ENCODE peak calls at places on chromosomes 12 and 14, in five cellular contexts. R, O, L, P and E are unnamed samples.

GRCh38 chr12:112430929-112431328 is 12.2 kb downstream of the PTPN11 start:
- DNase-seq in R (no peak), P (no peak), O (no peak), L (no peak), E (no peak)

GRCh38 chr12:103373088-103373523 is 122.7 kb downstream of the C12orf42 start:
- DNase-seq in P (no peak), L (no peak), R (no peak), O (no peak), E (no peak)

GRCh38 chr14:50340945-50341344 is 28.8 kb downstream of the DMAC2L start:
- DNase-seq in P (no peak), L (no peak), R (no peak), O (no peak), E (no peak)

GRCh38 chr12:132275110-132275531 is 54.3 kb downstream of the GALNT9 start:
- DNase-seq in O (no peak), P (peak), L (no peak), R (no peak), E (peak)

GRCh38 chr14:57293851-57294837 is 25.4 kb downstream of the AP5M1 start:
- DNase-seq in O (no peak), P (no peak), R (no peak), L (no peak), E (no peak)

GRCh38 chr12:28937196-28937595 is 211.9 kb upstream of the FAR2 start:
- DNase-seq in P (no peak), R (no peak), O (no peak), L (peak), E (peak)

GRCh38 chr14:62269204-62269603 is 507.0 kb downstream of the SNAPC1 start:
- DNase-seq in R (no peak), O (no peak), P (no peak), L (peak), E (peak)

GRCh38 chr14:77105118-77105517 is 7.1 kb downstream of the CIPC start:
- DNase-seq in L (no peak), P (no peak), O (no peak), R (no peak), E (no peak)

GRCh38 chr14:56268039-56268438 is 149.8 kb downstream of the PELI2 start:
- DNase-seq in R (no peak), L (no peak), O (no peak), P (no peak), E (no peak)

GRCh38 chr14:105733081-105734065 is 207.0 kb downstream of the TMEM121 start:
- DNase-seq in L (no peak), R (no peak), P (no peak), O (peak), E (no peak)

GRCh38 chr12:123873795-123874194 is 98.8 kb downstream of the CCDC92 start:
- DNase-seq in P (no peak), O (no peak), L (no peak), R (no peak), E (no peak)

GRCh38 chr14:101948666-101949205 is 15.6 kb upstream of the DYNC1H1 start:
- DNase-seq in P (no peak), R (no peak), O (peak), L (no peak), E (no peak)

GRCh38 chr12:124865728-124866127 is 2.1 kb upstream of the SCARB1 start:
- DNase-seq in P (no peak), L (no peak), R (no peak), O (no peak), E (no peak)

GRCh38 chr14:79661762-79662161 is 549.5 kb downstream of the DIO2 start:
- DNase-seq in R (no peak), L (no peak), O (no peak), P (no peak), E (no peak)

GRCh38 chr14:44963775-44964380 is 1.9 kb downstream of the TOGARAM1 start:
- DNase-seq in O (no peak), L (peak), P (peak), R (no peak), E (peak)

GRCh38 chr12:101027816-101028215 is 182.2 kb downstream of the SLC5A8 start:
- DNase-seq in R (no peak), L (no peak), P (no peak), O (no peak), E (no peak)

GRCh38 chr12:131620520-131620919 is 90.4 kb upstream of the SFSWAP start:
- DNase-seq in L (no peak), O (peak), R (no peak), P (no peak), E (no peak)

GRCh38 chr14:54108481-54109471 is 152.2 kb upstream of the BMP4 start:
- DNase-seq in R (no peak), O (no peak), L (peak), P (peak), E (peak)

GRCh38 chr12:123961585-123961984 is 11.0 kb downstream of the CCDC92 start:
- DNase-seq in R (no peak), L (no peak), P (no peak), O (no peak), E (no peak)

GRCh38 chr12:459430-460258 is at the start of gene B4GALNT3:
- DNase-seq in L (peak), P (peak), O (no peak), R (peak), E (peak)

GRCh38 chr12:56805282-56805855 is 42.2 kb downstream of the HSD17B6 start:
- DNase-seq in P (no peak), R (no peak), L (no peak), O (no peak), E (no peak)

GRCh38 chr12:2411586-2412304 is 359.0 kb downstream of the CACNA1C start:
- DNase-seq in P (no peak), O (peak), R (no peak), L (no peak), E (no peak)

GRCh38 chr14:91947196-91948184 is at the start of gene FBLN5:
- DNase-seq in O (peak), P (peak), R (peak), L (peak), E (peak)

GRCh38 chr14:27012641-27013040 is 414.8 kb upstream of the NOVA1 start:
- DNase-seq in O (no peak), R (no peak), L (no peak), P (no peak), E (no peak)

GRCh38 chr14:74516451-74517155 is 23.0 kb downstream of the ISCA2 start:
- DNase-seq in L (peak), R (no peak), P (peak), O (peak), E (no peak)

GRCh38 chr12:9027156-9027555 is 37.8 kb downstream of the KLRG1 start:
- DNase-seq in R (no peak), P (no peak), L (no peak), O (no peak), E (no peak)

GRCh38 chr12:71780207-71780822 is 25.7 kb downstream of the RAB21 start:
- DNase-seq in L (peak), P (peak), O (no peak), R (no peak), E (peak)

GRCh38 chr12:14993537-14994266 is 20.9 kb downstream of the PDE6H start:
- DNase-seq in R (peak), O (no peak), P (peak), L (no peak), E (no peak)

GRCh38 chr12:22491034-22491433 is 53.3 kb downstream of the C2CD5 start:
- DNase-seq in L (no peak), O (no peak), R (no peak), P (no peak), E (no peak)

GRCh38 chr14:61461808-61462275 is 140.5 kb downstream of the PRKCH start:
- DNase-seq in L (peak), P (peak), O (no peak), R (no peak), E (peak)

GRCh38 chr12:3520168-3520567 is 29.2 kb downstream of the PRMT8 start:
- DNase-seq in L (no peak), R (no peak), O (no peak), P (no peak), E (peak)

GRCh38 chr14:71228711-71229110 is 321.5 kb downstream of the PCNX1 start:
- DNase-seq in R (no peak), O (no peak), L (peak), P (no peak), E (no peak)

GRCh38 chr12:57723630-57723962 is 14.9 kb downstream of the AGAP2 start:
- DNase-seq in R (no peak), L (no peak), O (no peak), P (no peak), E (no peak)

GRCh38 chr12:106481246-106481645 is 101.6 kb upstream of the RFX4 start:
- DNase-seq in L (no peak), R (no peak), O (no peak), P (no peak), E (no peak)

GRCh38 chr14:42617005-42617404 is 1010.3 kb downstream of the LRFN5 start:
- DNase-seq in P (no peak), L (no peak), O (no peak), R (no peak), E (no peak)
- TF ChIP-seq CTCF in P (no peak), L (no peak), O (no peak), R (no peak), E (no peak)

GRCh38 chr14:23557521-23557920 is 1.4 kb downstream of the THTPA start:
- DNase-seq in R (no peak), O (no peak), P (no peak), L (no peak), E (no peak)
- TF ChIP-seq CTCF in R (no peak), O (no peak), P (no peak), L (no peak), E (no peak)

GRCh38 chr12:24778486-24779304 is 170.2 kb downstream of the BCAT1 start:
- DNase-seq in O (no peak), L (peak), P (peak), R (no peak), E (peak)
- TF ChIP-seq CTCF in O (no peak), L (peak), P (peak), R (peak), E (peak)

GRCh38 chr12:108175310-108175709 is 46.2 kb downstream of the WSCD2 start:
- DNase-seq in O (no peak), R (no peak), L (no peak), P (no peak), E (no peak)
- TF ChIP-seq CTCF in O (no peak), R (no peak), L (no peak), P (no peak), E (no peak)